ENCODE peak calls at places on chromosome 11, in five cellular contexts. G, I, F, S and U are unnamed samples.
A peak's percentile ranks its signal among the peaks of the same experiment; 100 is the strongest.

GRCh38 chr11:31809857-31810778 is 1.0 kb downstream of the PAX6 start:
- DNase-seq in I (peak; percentile 27), F (no peak), G (peak; percentile 68), S (peak; percentile 28), U (peak; percentile 44)

GRCh38 chr11:128517457-128518230 is 69.7 kb downstream of the ETS1 start:
- DNase-seq in G (no peak), S (no peak), I (no peak), F (no peak), U (no peak)

GRCh38 chr11:7640826-7641225 is 32.5 kb downstream of the CYB5R2 start:
- DNase-seq in F (no peak), S (no peak), G (no peak), I (no peak), U (no peak)

GRCh38 chr11:132898021-132898420 is 634.3 kb downstream of the OPCML start:
- DNase-seq in G (no peak), S (peak; percentile 73), F (no peak), I (no peak), U (no peak)

GRCh38 chr11:92658733-92659132 is 310.7 kb upstream of the MTNR1B start:
- DNase-seq in I (no peak), G (no peak), F (no peak), S (no peak), U (no peak)

GRCh38 chr11:102924851-102925380 is 30.6 kb downstream of the MMP13 start:
- DNase-seq in I (no peak), S (no peak), F (no peak), G (no peak), U (no peak)

GRCh38 chr11:33801821-33802413 is 27.6 kb upstream of the FBXO3 start:
- DNase-seq in G (peak; percentile 42), F (peak; percentile 5), S (no peak), I (no peak), U (no peak)

GRCh38 chr11:117319214-117319840 is 3.3 kb upstream of the BACE1 start:
- DNase-seq in I (no peak), G (no peak), S (peak; percentile 35), F (no peak), U (no peak)

GRCh38 chr11:7665473-7666291 is 7.6 kb downstream of the CYB5R2 start:
- DNase-seq in I (peak; percentile 88), S (peak; percentile 44), F (peak; percentile 34), G (peak; percentile 90), U (peak; percentile 85)

GRCh38 chr11:61489833-61490585 is 18.5 kb upstream of the LRRC10B start:
- DNase-seq in I (peak; percentile 54), S (peak; percentile 10), G (peak; percentile 80), F (no peak), U (no peak)

GRCh38 chr11:119666463-119667131 is 62.4 kb downstream of the NECTIN1 start:
- DNase-seq in I (peak; percentile 79), F (no peak), S (peak; percentile 47), G (peak; percentile 92), U (peak; percentile 63)

GRCh38 chr11:44067266-44067665 is 1.2 kb downstream of the ACCS start:
- DNase-seq in F (no peak), G (no peak), I (no peak), S (no peak), U (no peak)

GRCh38 chr11:44066732-44067131 is 662 bp downstream of the ACCS start:
- DNase-seq in F (no peak), I (no peak), S (peak; percentile 69), G (peak; percentile 42), U (no peak)

GRCh38 chr11:44072757-44073658 is 6.9 kb downstream of the ACCS start:
- DNase-seq in F (no peak), I (no peak), G (no peak), S (no peak), U (no peak)

GRCh38 chr11:44068180-44068579 is 2.1 kb downstream of the ACCS start:
- DNase-seq in G (no peak), F (no peak), I (no peak), S (no peak), U (no peak)

DNA sequence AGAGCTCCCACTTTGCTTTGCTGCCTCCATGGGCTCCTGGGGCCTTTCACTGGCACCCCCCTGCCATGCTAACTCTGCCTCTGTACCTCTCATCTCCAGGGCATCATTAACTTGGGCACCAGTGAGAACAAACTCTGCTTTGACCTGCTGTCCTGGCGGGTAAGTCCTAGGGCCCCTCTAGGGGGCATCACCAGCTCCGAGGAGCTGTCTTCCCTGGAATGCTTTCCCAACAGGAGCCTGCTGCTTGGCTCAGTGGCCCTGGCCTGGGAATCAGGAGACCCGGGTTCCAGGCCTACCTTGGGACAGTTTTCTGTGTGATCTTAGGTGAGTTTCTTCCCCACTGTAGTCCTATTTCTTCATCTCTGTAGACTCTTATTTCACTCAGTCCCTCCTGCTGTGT is 5.1 kb downstream of the ACCS start:
- DNase-seq in I (no peak), G (no peak), F (no peak), S (no peak), U (no peak)
- TF ChIP-seq RCOR1 in I (no peak), G (no peak), F (no peak), S (no peak), U (no peak)

GRCh38 chr11:73876424-73877300 is at the start of the genes COA4 and PAAF1:
- DNase-seq in S (peak; percentile 95), I (peak; percentile 94), F (peak; percentile 97), G (peak; percentile 96), U (peak; percentile 98)

GRCh38 chr11:73872746-73873412 is 3.8 kb downstream of the COA4 start:
- DNase-seq in G (no peak), I (no peak), F (no peak), S (no peak), U (no peak)

GRCh38 chr11:73878771-73879170 is 2.0 kb downstream of the PAAF1 start:
- DNase-seq in I (no peak), S (no peak), F (no peak), G (no peak), U (no peak)

GRCh38 chr11:73875840-73876239 is 806 bp downstream of the COA4 start:
- DNase-seq in F (no peak), I (no peak), S (no peak), G (no peak), U (no peak)

DNA sequence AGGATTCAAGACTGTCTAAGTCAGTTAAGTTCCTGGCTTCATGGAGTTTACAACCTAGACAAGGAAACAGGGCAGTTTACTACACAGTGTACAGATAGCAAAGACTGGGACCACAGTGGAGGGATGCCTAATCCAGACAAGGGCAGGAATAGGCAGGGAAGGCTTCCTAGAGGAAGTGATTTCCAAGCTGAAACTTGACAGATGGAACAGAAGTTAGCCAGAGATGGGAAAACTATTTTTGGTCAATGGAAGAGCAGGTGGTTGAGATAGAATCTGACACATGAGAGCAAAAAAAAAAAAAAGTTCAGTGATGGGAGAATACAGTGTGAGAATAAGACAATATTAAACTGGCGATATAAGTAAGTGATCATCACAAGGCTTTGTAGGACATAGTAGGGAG is 1.3 kb downstream of the COA4 start:
- DNase-seq in I (no peak), S (no peak), F (no peak), G (no peak), U (no peak)
- H3K4me3 ChIP-seq in I (peak overlapping the region; percentile 67), S (no peak overlapping the region), F (peak overlapping the region; percentile 94), G (peak overlapping the region; percentile 72), U (peak overlapping the region; percentile 73)

GRCh38 chr11:3152471-3153110 is 12.5 kb downstream of the OSBPL5 start:
- DNase-seq in G (no peak), S (peak; percentile 50), I (no peak), F (no peak), U (no peak)

GRCh38 chr11:3155216-3155615 is 9.9 kb downstream of the OSBPL5 start:
- DNase-seq in F (no peak), G (no peak), I (no peak), S (no peak), U (no peak)

GRCh38 chr11:3154001-3154599 is 11.0 kb downstream of the OSBPL5 start:
- DNase-seq in G (no peak), F (no peak), I (peak; percentile 66), S (no peak), U (no peak)

GRCh38 chr11:3155691-3156258 is 9.3 kb downstream of the OSBPL5 start:
- DNase-seq in S (no peak), F (no peak), G (peak; percentile 82), I (no peak), U (no peak)

GRCh38 chr11:3153291-3153861 is 11.7 kb downstream of the OSBPL5 start:
- DNase-seq in G (no peak), I (no peak), S (peak; percentile 97), F (no peak), U (no peak)
- TF ChIP-seq RAD21 in G (no peak), I (no peak), S (no peak), F (no peak), U (no peak)

DNA sequence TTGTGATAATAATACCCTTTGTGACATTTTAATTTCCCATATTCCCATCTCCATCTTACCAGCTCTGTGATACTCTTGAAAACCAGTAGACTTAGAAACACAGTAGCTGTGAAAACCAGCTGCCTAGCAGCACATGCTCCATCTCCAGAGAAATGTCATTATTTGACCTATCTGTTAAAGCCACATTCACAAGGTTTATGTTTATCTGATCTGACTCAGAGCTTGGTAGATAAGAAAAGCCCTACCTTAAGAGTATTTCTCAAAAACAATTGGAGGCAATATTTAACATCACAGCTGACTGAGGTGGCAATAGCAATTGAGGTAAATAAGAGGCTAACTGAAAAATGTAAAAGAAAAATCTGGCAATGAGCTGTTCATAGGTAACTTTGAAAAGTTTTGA is 8.1 kb upstream of the ANO3 start:
- DNase-seq in I (no peak), F (no peak), G (no peak), S (no peak), U (no peak)
- TF ChIP-seq RCOR1 in I (no peak), F (no peak), G (no peak), S (no peak), U (no peak)

GRCh38 chr11:68002943-68003845 is 703 bp downstream of the UNC93B1 start:
- DNase-seq in S (no peak), I (peak; percentile 66), F (no peak), G (peak; percentile 70), U (no peak)
- H3K4me3 ChIP-seq in S (peak overlapping the region; percentile 77), I (peak overlapping the region; percentile 57), F (peak overlapping the region; percentile 92), G (peak overlapping the region; percentile 62), U (peak overlapping the region; percentile 97)

GRCh38 chr11:30218278-30218677 is 12.5 kb upstream of the FSHB start:
- DNase-seq in I (no peak), G (no peak), S (no peak), F (no peak), U (no peak)
- TF ChIP-seq RAD21 in I (no peak), G (no peak), S (no peak), F (no peak), U (no peak)